ENCODE peak calls at places on chromosomes 16 and 17, in eight cellular contexts. D is body of pancreas, Z is A549, K is prostate gland, I is uterus, F is ovary, V is H1, T is IMR-90. W is an unnamed sample.

GRCh38 chr17:27345141-27345904 is 51.4 kb downstream of the WSB1 start:
- DNase-seq in V (peak), D (peak), T (peak), F (no peak), K (peak), Z (no peak), I (no peak), W (no peak)

GRCh38 chr17:45296003-45296832 is 20.6 kb downstream of the MAP3K14 start:
- DNase-seq in K (no peak), I (no peak), T (peak), F (no peak), Z (no peak), D (no peak), V (no peak), W (no peak)

GRCh38 chr17:6187836-6188235 is 117.7 kb downstream of the WSCD1 start:
- DNase-seq in T (no peak), F (no peak), V (no peak), K (no peak), I (no peak), Z (no peak), D (no peak), W (no peak)

GRCh38 chr17:43908111-43908721 is 880 bp upstream of the MPP2 start:
- DNase-seq in I (peak), T (peak), K (peak), D (peak), F (peak), V (peak), Z (peak), W (peak)

GRCh38 chr17:67377727-67378443 is 804 bp downstream of the PITPNC1 start:
- DNase-seq in T (peak), Z (peak), V (no peak), K (peak), I (peak), D (peak), F (peak), W (peak)

GRCh38 chr17:75753514-75754377 is 11.2 kb downstream of the GALK1 start:
- DNase-seq in D (peak), T (peak), I (peak), Z (no peak), F (peak), K (no peak), V (peak), W (no peak)

GRCh38 chr17:82216301-82217119 is 3.9 kb upstream of the CCDC57 start:
- DNase-seq in Z (no peak), K (peak), V (no peak), F (no peak), I (peak), T (peak), D (peak), W (peak)

GRCh38 chr16:1095450-1096163 is 437 bp downstream of the C1QTNF8 start:
- DNase-seq in D (no peak), I (no peak), K (no peak), Z (no peak), V (no peak), F (no peak), T (no peak), W (no peak)

GRCh38 chr17:82088838-82089722 is 9.0 kb downstream of the FASN start:
- DNase-seq in K (no peak), V (no peak), I (no peak), D (no peak), Z (no peak), F (no peak), T (no peak), W (no peak)

GRCh38 chr17:6679241-6679640 is 27.7 kb downstream of the C17orf100 start:
- DNase-seq in Z (no peak), K (no peak), V (no peak), D (no peak), F (no peak), T (no peak), I (no peak), W (no peak)

GRCh38 chr17:356671-357434 is 4.2 kb upstream of the RPH3AL start:
- DNase-seq in Z (no peak), K (no peak), D (no peak), V (no peak), I (no peak), T (no peak), F (no peak), W (peak)

GRCh38 chr17:81426676-81427445 is 31.6 kb downstream of the BAHCC1 start:
- DNase-seq in F (no peak), V (no peak), Z (no peak), D (no peak), I (no peak), T (no peak), K (no peak), W (no peak)

GRCh38 chr17:2869604-2870003 is 73.4 kb downstream of the RAP1GAP2 start:
- DNase-seq in D (peak), K (no peak), Z (no peak), F (no peak), T (no peak), V (no peak), I (no peak), W (no peak)

GRCh38 chr17:50439008-50439407 is 13.0 kb downstream of the ACSF2 start:
- DNase-seq in K (no peak), F (no peak), T (no peak), V (no peak), I (no peak), D (no peak), Z (no peak), W (no peak)
- TF ChIP-seq POLR2A in K (no peak), F (no peak), T (no peak), V (no peak), I (no peak), D (no peak), Z (no peak), W (no peak)

GRCh38 chr17:66228887-66229782 is at the start of gene APOH:
- DNase-seq in I (no peak), D (peak), K (no peak), V (no peak), T (no peak), F (no peak), Z (peak), W (no peak)
- TF ChIP-seq POLR2A in I (no peak), D (no peak), K (no peak), V (no peak), T (no peak), F (no peak), Z (no peak), W (no peak)

DNA sequence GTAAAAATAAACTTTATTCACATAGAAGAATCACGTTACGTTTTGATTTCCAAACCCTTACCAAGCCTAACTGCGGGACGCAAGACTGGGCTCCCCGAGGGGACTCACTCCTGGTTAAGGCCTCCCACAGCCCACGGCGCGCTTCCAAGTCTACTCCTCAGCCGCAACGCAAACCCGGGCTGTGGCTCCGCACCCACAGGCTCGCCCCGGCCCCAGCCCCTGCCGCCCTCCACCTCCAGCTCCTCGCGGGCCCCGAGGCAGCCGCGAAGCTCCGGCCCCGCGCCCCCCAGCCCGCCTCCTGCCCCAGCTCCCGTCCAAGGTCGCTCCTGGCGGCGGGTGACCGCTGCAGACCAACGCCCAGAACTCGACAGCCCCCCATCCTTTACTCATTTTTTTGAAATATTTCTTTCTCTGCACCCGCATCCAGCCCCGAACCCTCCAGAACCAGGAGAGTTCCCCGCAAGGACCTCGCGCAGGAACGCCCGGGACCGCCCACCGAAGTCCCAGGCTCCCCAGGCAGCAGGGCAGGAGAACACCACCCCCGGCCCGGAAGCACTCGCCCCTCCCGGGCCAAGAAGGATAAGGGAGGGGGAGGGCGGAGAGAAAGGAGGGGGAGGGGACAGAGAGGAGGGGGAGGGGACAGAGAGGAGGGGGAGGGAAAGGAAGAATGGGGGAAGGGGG is 918 bp downstream of the USP22 start:
- DNase-seq in Z (peak), D (peak), T (peak), I (peak), F (peak), K (peak), V (peak), W (peak)
- TF ChIP-seq POLR2A in Z (peak), D (no peak), T (no peak), I (no peak), F (no peak), K (peak), V (no peak), W (no peak)

DNA sequence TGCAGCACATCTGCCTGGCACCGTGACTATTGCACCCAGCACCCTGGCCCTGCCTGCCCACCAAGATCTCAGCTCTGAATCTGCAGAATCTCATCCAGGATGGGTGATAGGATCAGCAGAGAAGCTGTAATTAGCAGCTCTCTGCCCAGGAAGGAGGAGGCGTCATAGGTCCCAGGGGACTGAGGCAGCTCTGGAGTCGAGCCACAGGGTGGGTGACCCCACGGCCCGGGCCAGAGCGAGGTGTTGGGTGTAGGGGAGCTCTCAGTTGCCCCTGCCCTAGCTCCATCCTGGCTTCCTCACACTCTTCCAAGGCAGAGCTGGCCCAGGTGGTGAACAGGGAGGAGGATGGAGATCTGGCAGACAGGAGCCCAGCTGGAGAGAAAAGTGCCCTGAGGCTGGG is 18.2 kb upstream of the FAM83G start:
- DNase-seq in D (no peak), V (no peak), T (no peak), I (no peak), F (no peak), Z (no peak), K (no peak), W (no peak)
- TF ChIP-seq POLR2A in D (no peak), V (no peak), T (no peak), I (no peak), F (no peak), Z (no peak), K (no peak), W (no peak)

GRCh38 chr16:56956076-56956475 is 5.7 kb upstream of the CETP start:
- DNase-seq in Z (no peak), I (no peak), F (no peak), D (no peak), V (no peak), T (no peak), K (no peak), W (no peak)
- TF ChIP-seq POLR2A in Z (no peak), I (no peak), F (no peak), D (no peak), V (no peak), T (no peak), K (no peak), W (no peak)

DNA sequence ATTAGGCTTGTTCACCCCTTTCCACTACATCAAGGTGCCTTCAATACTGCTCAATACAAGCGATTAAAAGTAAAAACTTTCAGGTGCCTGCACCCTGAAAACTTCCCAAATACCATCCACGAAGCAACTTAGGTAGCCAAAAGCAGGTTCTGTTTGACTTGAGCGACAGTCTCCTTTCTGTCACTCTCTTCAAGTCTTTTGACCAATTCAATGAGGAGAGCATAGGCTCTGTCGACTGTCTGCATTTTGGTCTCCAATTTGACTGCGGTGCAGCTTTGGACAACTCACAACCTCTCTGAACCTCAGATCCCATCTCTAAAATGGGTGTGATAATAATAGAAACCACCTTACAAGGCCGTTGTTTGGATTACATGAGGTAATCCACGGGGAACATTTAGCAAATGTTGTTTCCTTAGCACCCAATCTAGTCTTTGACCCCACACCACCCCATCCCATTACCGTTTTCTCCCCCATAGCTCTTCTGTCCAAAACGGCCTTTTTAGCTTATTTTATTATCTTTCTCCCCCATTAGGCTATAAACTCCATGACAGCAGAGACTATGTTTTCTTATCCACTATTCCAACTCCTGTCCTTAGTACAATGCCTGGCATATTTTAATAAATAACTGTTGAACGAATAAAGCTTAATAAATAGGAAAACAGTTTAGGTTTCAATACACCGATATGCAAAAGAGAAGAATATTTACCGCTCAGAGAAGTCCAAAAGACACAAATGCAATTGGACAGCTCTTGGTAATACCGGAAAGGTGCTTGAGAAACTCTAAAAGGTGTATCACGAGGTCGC is 999 bp downstream of the MARF1 start:
- DNase-seq in V (no peak), K (no peak), T (no peak), D (no peak), F (no peak), I (no peak), Z (no peak), W (no peak)
- TF ChIP-seq POLR2A in V (no peak), K (no peak), T (no peak), D (no peak), F (no peak), I (no peak), Z (no peak), W (no peak)

GRCh38 chr16:88767546-88767945 is 17.5 kb downstream of the PIEZO1 start:
- DNase-seq in I (no peak), K (no peak), Z (no peak), V (no peak), D (no peak), F (no peak), T (no peak), W (no peak)
- TF ChIP-seq POLR2A in I (no peak), K (no peak), Z (no peak), V (no peak), D (no peak), F (no peak), T (no peak), W (no peak)

DNA sequence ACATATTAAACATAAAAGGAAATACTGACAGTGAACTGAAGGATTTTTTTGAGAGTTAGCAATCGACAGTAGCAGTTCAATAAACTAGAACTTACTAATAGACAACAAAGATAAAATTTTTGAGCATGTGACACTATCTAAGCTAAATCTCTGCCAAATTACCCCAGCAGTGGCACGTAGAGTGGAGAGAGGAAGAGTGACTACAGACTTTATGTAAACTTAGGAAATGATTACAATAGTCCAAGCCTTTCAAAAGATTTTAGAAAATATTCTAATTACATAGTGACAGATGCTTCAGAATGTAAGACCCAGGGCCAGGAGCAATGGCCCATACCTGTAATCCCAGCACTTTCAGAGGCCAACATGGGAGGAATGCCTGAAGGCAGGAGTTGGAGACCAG is 52.4 kb downstream of the CFDP1 start:
- DNase-seq in Z (no peak), K (no peak), D (no peak), I (no peak), F (no peak), T (peak), V (no peak), W (no peak)
- TF ChIP-seq POLR2A in Z (no peak), K (no peak), D (no peak), I (no peak), F (no peak), T (no peak), V (no peak), W (no peak)

GRCh38 chr17:55391244-55391757 is 30.3 kb downstream of the MMD start:
- DNase-seq in Z (no peak), T (no peak), V (no peak), I (no peak), K (no peak), F (no peak), D (no peak), W (no peak)
- TF ChIP-seq POLR2A in Z (no peak), T (no peak), V (no peak), I (no peak), K (no peak), F (no peak), D (no peak), W (no peak)

GRCh38 chr16:76235025-76235424 is 42.2 kb upstream of the CNTNAP4 start:
- DNase-seq in I (no peak), V (no peak), T (no peak), D (no peak), K (no peak), Z (no peak), F (no peak), W (no peak)
- TF ChIP-seq POLR2A in I (no peak), V (no peak), T (no peak), D (no peak), K (no peak), Z (no peak), F (no peak), W (no peak)